ENCODE peak calls at places on chromosomes 5 and 9, in four cellular contexts. M, V, L and J are unnamed samples. For H3K27me3, the result is how much of the 10 kb centered on the place peaks cover.

GRCh38 chr9:126114409-126114760 is 212.2 kb upstream of the MVB12B start:
- DNase-seq in M (peak), V (no peak), L (no peak), J (peak)

GRCh38 chr5:175252234-175252805 is 191.7 kb downstream of the DRD1 start:
- DNase-seq in M (no peak), V (no peak), L (no peak), J (no peak)

GRCh38 chr5:116441223-116441622 is 133.4 kb downstream of the SEMA6A start:
- DNase-seq in M (no peak), V (no peak), L (no peak), J (no peak)

GRCh38 chr5:132026516-132027008 is 15.1 kb upstream of the ACSL6 start:
- DNase-seq in M (no peak), V (no peak), L (no peak), J (peak)

GRCh38 chr5:33941090-33941489 is 4.9 kb downstream of the RXFP3 start:
- DNase-seq in M (no peak), V (no peak), L (no peak), J (no peak)

GRCh38 chr5:55623789-55624188 is 88.3 kb downstream of the SLC38A9 start:
- DNase-seq in M (no peak), V (no peak), L (no peak), J (no peak)

GRCh38 chr5:105840800-105841199 is 1829.9 kb downstream of the EFNA5 start:
- DNase-seq in M (no peak), V (no peak), L (no peak), J (no peak)

GRCh38 chr5:116473706-116474105 is 100.9 kb downstream of the SEMA6A start:
- DNase-seq in M (no peak), V (no peak), L (no peak), J (no peak)

GRCh38 chr5:110055301-110055700 is 365.6 kb downstream of the MAN2A1 start:
- DNase-seq in M (no peak), V (no peak), L (no peak), J (no peak)

GRCh38 chr9:81879501-81879916 is 48.7 kb upstream of the SPATA31D4 start:
- DNase-seq in M (no peak), V (peak), L (no peak), J (no peak)

GRCh38 chr5:143023447-143024096 is 253.4 kb downstream of the ARHGAP26 start:
- DNase-seq in M (no peak), V (peak), L (no peak), J (peak)

GRCh38 chr5:91339053-91339710 is 43.9 kb downstream of the ARRDC3 start:
- DNase-seq in M (no peak), V (no peak), L (no peak), J (no peak)

GRCh38 chr5:173888473-173889135 is 455 bp downstream of the CPEB4 start:
- DNase-seq in M (no peak), V (peak), L (no peak), J (no peak)

GRCh38 chr5:143217065-143217803 is 186.3 kb downstream of the NR3C1 start:
- DNase-seq in M (no peak), V (no peak), L (no peak), J (no peak)

GRCh38 chr5:125485003-125485641 is 738.7 kb upstream of the ZNF608 start:
- DNase-seq in M (no peak), V (peak), L (peak), J (no peak)

GRCh38 chr5:80259511-80260200 is 3.8 kb upstream of the SERINC5 start:
- DNase-seq in M (no peak), V (no peak), L (no peak), J (no peak)

GRCh38 chr9:136614372-136614922 is 48.3 kb upstream of the EGFL7 start:
- DNase-seq in M (no peak), V (peak), L (no peak), J (no peak)
- TF ChIP-seq EP300 in M (no peak), V (no peak), L (peak), J (no peak)

GRCh38 chr5:179467441-179467840 is 82.9 kb upstream of the RUFY1 start:
- DNase-seq in M (no peak), V (no peak), L (no peak), J (no peak)

GRCh38 chr5:179472641-179473040 is 77.7 kb upstream of the RUFY1 start:
- DNase-seq in M (no peak), V (no peak), L (no peak), J (no peak)

GRCh38 chr5:179468696-179469095 is 81.7 kb upstream of the RUFY1 start:
- DNase-seq in M (no peak), V (no peak), L (no peak), J (no peak)

GRCh38 chr5:179475211-179475840 is 75.0 kb upstream of the RUFY1 start:
- DNase-seq in M (no peak), V (no peak), L (no peak), J (no peak)

DNA sequence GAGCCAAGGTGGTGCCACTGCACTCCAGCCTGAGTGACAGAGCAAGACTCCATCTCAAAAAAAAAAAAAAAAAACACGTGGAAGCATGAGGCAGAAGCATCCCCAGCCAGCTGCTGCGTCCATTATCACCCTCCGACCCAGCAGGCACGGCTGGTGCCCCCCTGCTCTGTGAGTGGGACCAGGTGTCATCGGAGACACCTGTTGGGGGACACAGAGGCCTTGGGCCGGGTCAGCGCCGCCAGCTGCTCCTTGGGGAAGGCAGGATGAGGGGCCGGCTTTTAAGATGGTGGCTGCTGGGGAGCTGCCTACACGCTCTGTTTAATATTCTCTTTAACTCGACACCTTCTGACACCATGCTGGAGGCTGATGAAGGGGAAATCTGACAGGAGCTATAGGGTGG is 80.2 kb upstream of the RUFY1 start:
- DNase-seq in M (no peak), V (no peak), L (no peak), J (no peak)
- H3K27me3 ChIP-seq in M (under half), V (under half), L (under half), J (under half)

GRCh38 chr5:141150215-141150992 is 547 bp downstream of the PCDHB6 start:
- DNase-seq in M (no peak), V (no peak), L (no peak), J (no peak)

GRCh38 chr5:141150993-141151325 is 1.1 kb downstream of the PCDHB6 start:
- DNase-seq in M (no peak), V (no peak), L (no peak), J (no peak)

GRCh38 chr5:141155540-141156374 is 5.9 kb downstream of the PCDHB6 start:
- DNase-seq in M (no peak), V (no peak), L (no peak), J (no peak)

DNA sequence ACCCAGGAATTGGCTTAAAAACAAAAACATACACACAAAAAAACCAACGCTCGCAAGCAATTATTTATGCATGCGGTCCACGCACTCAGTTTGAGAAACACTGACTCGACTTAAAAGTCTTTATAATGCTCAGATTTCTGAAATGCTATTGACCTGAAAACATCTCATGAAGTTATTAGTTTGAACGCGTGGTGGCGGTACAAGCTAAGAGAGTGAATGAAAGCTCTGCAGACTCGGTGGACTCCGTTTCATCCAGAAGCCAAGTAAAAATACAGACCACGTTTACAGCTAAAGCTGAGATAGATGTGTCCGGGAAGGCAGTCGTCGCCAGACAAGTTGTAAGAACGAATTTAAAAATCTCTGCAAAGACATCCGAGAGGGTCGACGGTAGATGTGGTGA is at the start of gene PCDHB6:
- DNase-seq in M (no peak), V (no peak), L (no peak), J (no peak)
- H3K27ac ChIP-seq in M (no peak), V (no peak), L (no peak), J (no peak)

GRCh38 chr5:1745190-1745805 is 54.3 kb downstream of the MRPL36 start:
- DNase-seq in M (peak), V (peak), L (no peak), J (no peak)

GRCh38 chr5:1744393-1745189 is 55.0 kb downstream of the MRPL36 start:
- DNase-seq in M (peak), V (no peak), L (no peak), J (no peak)

GRCh38 chr5:1745806-1746370 is 53.7 kb downstream of the MRPL36 start:
- DNase-seq in M (peak), V (peak), L (no peak), J (peak)

GRCh38 chr5:1743061-1743768 is 56.4 kb downstream of the MRPL36 start:
- DNase-seq in M (peak), V (no peak), L (no peak), J (no peak)

DNA sequence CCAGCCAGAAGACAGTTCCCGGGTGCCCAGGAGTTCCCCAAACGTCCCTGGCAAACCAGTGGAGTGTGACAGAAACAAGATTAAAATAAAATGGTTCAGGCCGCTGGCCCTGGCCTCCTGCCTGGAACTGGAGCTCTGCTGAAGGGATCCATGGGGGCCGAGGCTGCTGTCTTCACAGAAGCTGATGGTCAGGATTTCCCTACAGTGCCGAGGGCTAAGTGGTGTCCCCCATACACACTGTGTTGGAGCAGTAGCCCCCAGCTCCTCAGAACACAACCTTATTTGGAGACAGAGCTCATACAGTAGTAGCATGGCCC is 55.9 kb downstream of the MRPL36 start:
- DNase-seq in M (peak), V (no peak), L (no peak), J (no peak)
- TF ChIP-seq EP300 in M (no peak), V (no peak), L (no peak), J (no peak)

GRCh38 chr5:139829471-139829870 is 33.9 kb downstream of the PSD2 start:
- DNase-seq in M (no peak), V (no peak), L (no peak), J (no peak)
- H3K27me3 ChIP-seq in M (under half), V (under half), L (under half), J (under half)